ENCODE peak calls at places on chromosomes 16 and 17, in five cellular contexts. I is activated T-cell treated with anti-CD3 and anti-CD28 coated beads for 1 hour; L is activated CD8-positive, alpha-beta memory T cell treated with anti-CD3 and anti-CD28 coated beads, Interleukin-2, amount 50 U/mL, for 48 hours; B is left colon; H is NCI-H2107. U is an unnamed sample.

GRCh38 chr16:57994778-57995177 is 5.7 kb downstream of the ZNF319 start:
- DNase-seq in I (peak), L (no peak), B (peak), H (no peak), U (no peak)

GRCh38 chr17:45930420-45930951 is 36.1 kb downstream of the MAPT start:
- DNase-seq in I (no peak), L (no peak), B (no peak), H (no peak), U (no peak)

GRCh38 chr17:49519781-49520180 is 24.7 kb downstream of the NGFR start:
- DNase-seq in I (no peak), L (no peak), B (no peak), H (no peak), U (no peak)

GRCh38 chr17:44170499-44171201 is at the start of gene ASB16:
- DNase-seq in I (no peak), L (no peak), B (no peak), H (no peak), U (no peak)

GRCh38 chr17:72110231-72110952 is 10.4 kb upstream of the SOX9 start:
- DNase-seq in I (no peak), L (no peak), B (no peak), H (no peak), U (no peak)

GRCh38 chr17:5758651-5759050 is 174.3 kb upstream of the NLRP1 start:
- DNase-seq in I (no peak), L (no peak), B (no peak), H (no peak), U (no peak)

GRCh38 chr17:50893183-50893993 is 27.2 kb upstream of the TOB1 start:
- DNase-seq in I (no peak), L (peak), B (peak), H (no peak), U (no peak)

GRCh38 chr17:64356304-64356686 is 34.4 kb downstream of the PECAM1 start:
- DNase-seq in I (no peak), L (no peak), B (no peak), H (no peak), U (no peak)

GRCh38 chr16:66538910-66539309 is 11.0 kb downstream of the TK2 start:
- DNase-seq in I (no peak), L (no peak), B (no peak), H (no peak), U (no peak)

GRCh38 chr17:21368545-21369246 is 7.5 kb upstream of the KCNJ12 start:
- DNase-seq in I (no peak), L (no peak), B (no peak), H (no peak), U (no peak)

GRCh38 chr16:30076276-30076791 is 540 bp downstream of the PPP4C start:
- DNase-seq in I (no peak), L (no peak), B (no peak), H (no peak), U (no peak)

GRCh38 chr17:45322168-45322567 is 5.3 kb upstream of the MAP3K14 start:
- DNase-seq in I (no peak), L (no peak), B (no peak), H (no peak), U (no peak)